ENCODE peak calls at places on chromosomes 12 and 14, in five cellular contexts. One of them, this sample, is unnamed.

GRCh38 chr14:23153891-23154796 is 29.3 kb downstream of the SLC7A8 start:
- DNase-seq in ACHN: no peak
- DNase-seq in stomach: peak; percentile 97
- DNase-seq in fibroblast of villous mesenchyme: peak; percentile 82
- DNase-seq in neural crest cell: no peak
- DNase-seq in this sample: peak; percentile 91

GRCh38 chr12:12267801-12268200 is 957 bp upstream of the LRP6 start:
- DNase-seq in ACHN: no peak
- DNase-seq in fibroblast of villous mesenchyme: no peak
- DNase-seq in stomach: no peak
- DNase-seq in neural crest cell: no peak
- DNase-seq in this sample: no peak

GRCh38 chr14:52706286-52706685 is 714 bp upstream of the PSMC6 start:
- DNase-seq in stomach: no peak
- DNase-seq in neural crest cell: no peak
- DNase-seq in ACHN: peak; percentile 34
- DNase-seq in fibroblast of villous mesenchyme: no peak
- DNase-seq in this sample: no peak

GRCh38 chr12:144650-145284 is 69.2 kb downstream of the SLC6A12 start:
- DNase-seq in stomach: no peak
- DNase-seq in ACHN: no peak
- DNase-seq in fibroblast of villous mesenchyme: no peak
- DNase-seq in neural crest cell: no peak
- DNase-seq in this sample: no peak

GRCh38 chr14:29037428-29037827 is 270.8 kb downstream of the FOXG1 start:
- DNase-seq in fibroblast of villous mesenchyme: peak; percentile 39
- DNase-seq in stomach: no peak
- DNase-seq in neural crest cell: no peak
- DNase-seq in ACHN: no peak
- DNase-seq in this sample: no peak

GRCh38 chr12:50751921-50752721 is 11.8 kb upstream of the ATF1 start:
- DNase-seq in stomach: no peak
- DNase-seq in ACHN: peak; percentile 82
- DNase-seq in neural crest cell: no peak
- DNase-seq in fibroblast of villous mesenchyme: no peak
- DNase-seq in this sample: no peak

GRCh38 chr12:57632369-57632897 is 568 bp downstream of the B4GALNT1 start:
- DNase-seq in stomach: no peak
- DNase-seq in neural crest cell: no peak
- DNase-seq in ACHN: peak; percentile 37
- DNase-seq in fibroblast of villous mesenchyme: no peak
- DNase-seq in this sample: peak; percentile 12

GRCh38 chr12:67222302-67222701 is 46.9 kb upstream of the CAND1 start:
- DNase-seq in ACHN: peak; percentile 54
- DNase-seq in fibroblast of villous mesenchyme: peak; percentile 18
- DNase-seq in stomach: no peak
- DNase-seq in neural crest cell: no peak
- DNase-seq in this sample: no peak